ENCODE peak calls at places on chromosomes 12 and 14, in nine cellular contexts. One of them, this sample, is unnamed.

GRCh38 chr12:95760371-95760770 is 30.2 kb downstream of the NTN4 start:
- DNase-seq in PC-9: no peak
- DNase-seq in Karpas-422: no peak
- DNase-seq in PC-3: no peak
- DNase-seq in hepatocyte: no peak
- DNase-seq in SK-N-SH: no peak
- DNase-seq in HCT116: no peak
- DNase-seq in MM.1S: no peak
- DNase-seq in GM23248: no peak
- DNase-seq in this sample: no peak

GRCh38 chr12:90858261-90858660 is 96.7 kb downstream of the CCER1 start:
- DNase-seq in MM.1S: no peak
- DNase-seq in hepatocyte: peak; percentile 56
- DNase-seq in SK-N-SH: no peak
- DNase-seq in GM23248: no peak
- DNase-seq in PC-3: peak; percentile 32
- DNase-seq in HCT116: no peak
- DNase-seq in PC-9: no peak
- DNase-seq in Karpas-422: no peak
- DNase-seq in this sample: no peak

GRCh38 chr12:81078469-81079196 is 754 bp downstream of the ACSS3 start:
- DNase-seq in Karpas-422: no peak
- DNase-seq in hepatocyte: peak; percentile 54
- DNase-seq in GM23248: peak; percentile 71
- DNase-seq in PC-3: no peak
- DNase-seq in SK-N-SH: no peak
- DNase-seq in MM.1S: no peak
- DNase-seq in PC-9: no peak
- DNase-seq in HCT116: no peak
- DNase-seq in this sample: no peak

GRCh38 chr12:14873440-14874185 is 12.0 kb downstream of the MGP start:
- DNase-seq in SK-N-SH: no peak
- DNase-seq in MM.1S: peak; percentile 27
- DNase-seq in Karpas-422: peak; percentile 66
- DNase-seq in PC-9: no peak
- DNase-seq in PC-3: no peak
- DNase-seq in GM23248: no peak
- DNase-seq in hepatocyte: no peak
- DNase-seq in HCT116: no peak
- DNase-seq in this sample: no peak

GRCh38 chr14:101066826-101067508 is 163.4 kb upstream of the RTL1 start:
- DNase-seq in SK-N-SH: no peak
- DNase-seq in Karpas-422: no peak
- DNase-seq in PC-9: no peak
- DNase-seq in PC-3: no peak
- DNase-seq in HCT116: no peak
- DNase-seq in hepatocyte: no peak
- DNase-seq in MM.1S: no peak
- DNase-seq in GM23248: no peak
- DNase-seq in this sample: no peak

GRCh38 chr12:52969828-52970569 is 21.1 kb downstream of the KRT18 start:
- DNase-seq in PC-9: peak; percentile 98
- DNase-seq in SK-N-SH: no peak
- DNase-seq in Karpas-422: no peak
- DNase-seq in hepatocyte: peak; percentile 59
- DNase-seq in PC-3: peak; percentile 32
- DNase-seq in MM.1S: no peak
- DNase-seq in HCT116: no peak
- DNase-seq in GM23248: no peak
- DNase-seq in this sample: no peak

GRCh38 chr14:86865934-86866333 is 1127.0 kb downstream of the GALC start:
- DNase-seq in PC-9: no peak
- DNase-seq in hepatocyte: no peak
- DNase-seq in GM23248: no peak
- DNase-seq in Karpas-422: no peak
- DNase-seq in PC-3: no peak
- DNase-seq in SK-N-SH: no peak
- DNase-seq in HCT116: no peak
- DNase-seq in MM.1S: no peak
- DNase-seq in this sample: peak; percentile 13

GRCh38 chr14:51622376-51622775 is 29.3 kb upstream of the FRMD6 start:
- DNase-seq in MM.1S: no peak
- DNase-seq in HCT116: no peak
- DNase-seq in GM23248: no peak
- DNase-seq in PC-9: no peak
- DNase-seq in Karpas-422: no peak
- DNase-seq in hepatocyte: no peak
- DNase-seq in PC-3: no peak
- DNase-seq in SK-N-SH: no peak
- DNase-seq in this sample: no peak

GRCh38 chr14:88029500-88029899 is 24.6 kb downstream of the GPR65 start:
- DNase-seq in Karpas-422: no peak
- DNase-seq in HCT116: no peak
- DNase-seq in hepatocyte: no peak
- DNase-seq in PC-3: peak; percentile 59
- DNase-seq in MM.1S: no peak
- DNase-seq in PC-9: no peak
- DNase-seq in SK-N-SH: no peak
- DNase-seq in GM23248: no peak
- DNase-seq in this sample: no peak

GRCh38 chr12:9319842-9320173 is 111.6 kb upstream of the PZP start:
- DNase-seq in PC-3: no peak
- DNase-seq in Karpas-422: no peak
- DNase-seq in SK-N-SH: no peak
- DNase-seq in MM.1S: no peak
- DNase-seq in PC-9: peak; percentile 52
- DNase-seq in GM23248: no peak
- DNase-seq in hepatocyte: no peak
- DNase-seq in HCT116: no peak
- DNase-seq in this sample: no peak

GRCh38 chr14:102408729-102409128 is 46.0 kb downstream of the TECPR2 start:
- DNase-seq in HCT116: no peak
- DNase-seq in PC-9: no peak
- DNase-seq in SK-N-SH: no peak
- DNase-seq in Karpas-422: no peak
- DNase-seq in GM23248: no peak
- DNase-seq in hepatocyte: no peak
- DNase-seq in PC-3: peak; percentile 6
- DNase-seq in MM.1S: no peak
- DNase-seq in this sample: no peak

GRCh38 chr12:94663702-94664101 is 13.3 kb upstream of the TMCC3 start:
- DNase-seq in hepatocyte: no peak
- DNase-seq in GM23248: no peak
- DNase-seq in SK-N-SH: no peak
- DNase-seq in HCT116: no peak
- DNase-seq in MM.1S: no peak
- DNase-seq in Karpas-422: no peak
- DNase-seq in PC-3: no peak
- DNase-seq in PC-9: no peak
- DNase-seq in this sample: no peak

GRCh38 chr12:94663077-94663476 is 12.7 kb upstream of the TMCC3 start:
- DNase-seq in hepatocyte: no peak
- DNase-seq in HCT116: no peak
- DNase-seq in PC-9: no peak
- DNase-seq in SK-N-SH: no peak
- DNase-seq in MM.1S: no peak
- DNase-seq in Karpas-422: no peak
- DNase-seq in PC-3: no peak
- DNase-seq in GM23248: no peak
- DNase-seq in this sample: no peak

GRCh38 chr12:94659531-94659930 is 9.2 kb upstream of the TMCC3 start:
- DNase-seq in GM23248: no peak
- DNase-seq in PC-9: no peak
- DNase-seq in HCT116: no peak
- DNase-seq in SK-N-SH: no peak
- DNase-seq in Karpas-422: no peak
- DNase-seq in MM.1S: no peak
- DNase-seq in PC-3: no peak
- DNase-seq in hepatocyte: no peak
- DNase-seq in this sample: no peak

GRCh38 chr12:94656556-94656955 is 6.2 kb upstream of the TMCC3 start:
- DNase-seq in Karpas-422: no peak
- DNase-seq in SK-N-SH: no peak
- DNase-seq in MM.1S: no peak
- DNase-seq in HCT116: no peak
- DNase-seq in PC-3: no peak
- DNase-seq in PC-9: no peak
- DNase-seq in hepatocyte: no peak
- DNase-seq in GM23248: no peak
- DNase-seq in this sample: no peak

DNA sequence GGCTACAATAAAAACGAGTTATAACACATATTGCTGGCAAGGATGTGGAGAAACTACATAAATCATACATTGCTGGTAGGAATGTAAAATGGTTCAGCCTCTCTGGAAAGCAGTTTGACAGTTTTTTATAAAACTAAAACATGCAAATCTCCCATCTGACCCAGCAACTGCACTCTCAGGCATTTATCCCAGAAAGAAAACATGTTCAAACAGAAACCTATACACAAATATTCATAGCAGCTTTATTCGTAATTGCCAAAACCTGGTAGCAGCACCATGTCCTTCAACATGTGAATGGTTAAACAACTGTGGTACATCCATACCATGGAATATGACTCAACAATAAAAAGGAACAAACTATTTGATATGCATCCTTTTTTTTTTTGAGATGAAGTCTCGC is 10.1 kb upstream of the TMCC3 start:
- DNase-seq in HCT116: no peak
- DNase-seq in GM23248: no peak
- DNase-seq in hepatocyte: no peak
- DNase-seq in PC-3: no peak
- DNase-seq in PC-9: no peak
- DNase-seq in Karpas-422: no peak
- DNase-seq in MM.1S: no peak
- DNase-seq in SK-N-SH: no peak
- DNase-seq in this sample: no peak
- H3K27me3 ChIP-seq in HCT116: no peaks in the 10 kb centered on the region
- H3K27me3 ChIP-seq in GM23248: peaks cover 24% of the 10 kb centered on the region
- H3K27me3 ChIP-seq in hepatocyte: no peaks in the 10 kb centered on the region
- H3K27me3 ChIP-seq in PC-3: no peaks in the 10 kb centered on the region
- H3K27me3 ChIP-seq in PC-9: no peaks in the 10 kb centered on the region
- H3K27me3 ChIP-seq in Karpas-422: no peaks in the 10 kb centered on the region
- H3K27me3 ChIP-seq in MM.1S: no peaks in the 10 kb centered on the region
- H3K27me3 ChIP-seq in SK-N-SH: no peaks in the 10 kb centered on the region
- H3K27me3 ChIP-seq in this sample: no peaks in the 10 kb centered on the region

GRCh38 chr14:45038865-45039264 is 45.1 kb upstream of the PRPF39 start:
- DNase-seq in HCT116: no peak
- DNase-seq in GM23248: no peak
- DNase-seq in SK-N-SH: no peak
- DNase-seq in hepatocyte: no peak
- DNase-seq in PC-9: no peak
- DNase-seq in Karpas-422: no peak
- DNase-seq in MM.1S: no peak
- DNase-seq in PC-3: no peak
- DNase-seq in this sample: peak; percentile 27

GRCh38 chr14:45038256-45038655 is 45.7 kb upstream of the PRPF39 start:
- DNase-seq in HCT116: no peak
- DNase-seq in SK-N-SH: no peak
- DNase-seq in PC-3: no peak
- DNase-seq in MM.1S: no peak
- DNase-seq in PC-9: no peak
- DNase-seq in GM23248: no peak
- DNase-seq in Karpas-422: no peak
- DNase-seq in hepatocyte: no peak
- DNase-seq in this sample: no peak

GRCh38 chr14:45039390-45039789 is 44.5 kb upstream of the PRPF39 start:
- DNase-seq in PC-3: no peak
- DNase-seq in HCT116: no peak
- DNase-seq in PC-9: no peak
- DNase-seq in Karpas-422: no peak
- DNase-seq in SK-N-SH: no peak
- DNase-seq in hepatocyte: no peak
- DNase-seq in GM23248: no peak
- DNase-seq in MM.1S: no peak
- DNase-seq in this sample: no peak

GRCh38 chr14:45034730-45035129 is 49.2 kb upstream of the PRPF39 start:
- DNase-seq in SK-N-SH: no peak
- DNase-seq in PC-9: no peak
- DNase-seq in GM23248: no peak
- DNase-seq in MM.1S: no peak
- DNase-seq in hepatocyte: no peak
- DNase-seq in HCT116: no peak
- DNase-seq in Karpas-422: no peak
- DNase-seq in PC-3: no peak
- DNase-seq in this sample: no peak
- H3K9me2 ChIP-seq in SK-N-SH: no peaks in the 10 kb centered on the region
- H3K9me2 ChIP-seq in PC-9: no peaks in the 10 kb centered on the region
- H3K9me2 ChIP-seq in GM23248: no peaks in the 10 kb centered on the region
- H3K9me2 ChIP-seq in MM.1S: no peaks in the 10 kb centered on the region
- H3K9me2 ChIP-seq in hepatocyte: no peaks in the 10 kb centered on the region
- H3K9me2 ChIP-seq in HCT116: no peaks in the 10 kb centered on the region
- H3K9me2 ChIP-seq in Karpas-422: no peaks in the 10 kb centered on the region
- H3K9me2 ChIP-seq in PC-3: no peaks in the 10 kb centered on the region
- H3K9me2 ChIP-seq in this sample: no peaks in the 10 kb centered on the region

GRCh38 chr12:51904951-51905471 is 2.3 kb upstream of the ACVRL1 start:
- DNase-seq in PC-9: no peak
- DNase-seq in HCT116: no peak
- DNase-seq in SK-N-SH: peak; percentile 41
- DNase-seq in hepatocyte: no peak
- DNase-seq in Karpas-422: no peak
- DNase-seq in GM23248: peak; percentile 91
- DNase-seq in MM.1S: no peak
- DNase-seq in PC-3: no peak
- DNase-seq in this sample: no peak

GRCh38 chr12:51907083-51907863 is at the start of gene ACVRL1:
- DNase-seq in Karpas-422: no peak
- DNase-seq in SK-N-SH: no peak
- DNase-seq in hepatocyte: no peak
- DNase-seq in PC-9: no peak
- DNase-seq in PC-3: no peak
- DNase-seq in GM23248: peak; percentile 51
- DNase-seq in MM.1S: no peak
- DNase-seq in HCT116: no peak
- DNase-seq in this sample: peak; percentile 44

GRCh38 chr12:51905507-51906438 is 1.5 kb upstream of the ACVRL1 start:
- DNase-seq in hepatocyte: peak; percentile 45
- DNase-seq in Karpas-422: no peak
- DNase-seq in PC-9: no peak
- DNase-seq in MM.1S: no peak
- DNase-seq in GM23248: peak; percentile 91
- DNase-seq in SK-N-SH: peak; percentile 61
- DNase-seq in HCT116: no peak
- DNase-seq in PC-3: no peak
- DNase-seq in this sample: no peak

GRCh38 chr12:51907864-51908425 is 641 bp downstream of the ACVRL1 start:
- DNase-seq in PC-9: no peak
- DNase-seq in hepatocyte: no peak
- DNase-seq in Karpas-422: no peak
- DNase-seq in GM23248: no peak
- DNase-seq in MM.1S: no peak
- DNase-seq in PC-3: no peak
- DNase-seq in HCT116: no peak
- DNase-seq in SK-N-SH: no peak
- DNase-seq in this sample: no peak

GRCh38 chr12:51906452-51907082 is 737 bp upstream of the ACVRL1 start:
- DNase-seq in SK-N-SH: peak; percentile 47
- DNase-seq in MM.1S: no peak
- DNase-seq in GM23248: no peak
- DNase-seq in HCT116: no peak
- DNase-seq in Karpas-422: no peak
- DNase-seq in PC-9: no peak
- DNase-seq in hepatocyte: no peak
- DNase-seq in PC-3: no peak
- DNase-seq in this sample: peak; percentile 43
- H3K27me3 ChIP-seq in SK-N-SH: no peaks in the 10 kb centered on the region
- H3K27me3 ChIP-seq in MM.1S: peaks cover 14% of the 10 kb centered on the region
- H3K27me3 ChIP-seq in GM23248: no peaks in the 10 kb centered on the region
- H3K27me3 ChIP-seq in HCT116: no peaks in the 10 kb centered on the region
- H3K27me3 ChIP-seq in Karpas-422: no peaks in the 10 kb centered on the region
- H3K27me3 ChIP-seq in PC-9: peaks cover 76% of the 10 kb centered on the region
- H3K27me3 ChIP-seq in hepatocyte: no peaks in the 10 kb centered on the region
- H3K27me3 ChIP-seq in PC-3: no peaks in the 10 kb centered on the region
- H3K27me3 ChIP-seq in this sample: peaks cover 65% of the 10 kb centered on the region

GRCh38 chr14:66972469-66972868 is 216.8 kb upstream of the GARIN2 start:
- DNase-seq in Karpas-422: no peak
- DNase-seq in MM.1S: no peak
- DNase-seq in GM23248: no peak
- DNase-seq in PC-3: no peak
- DNase-seq in PC-9: no peak
- DNase-seq in SK-N-SH: no peak
- DNase-seq in hepatocyte: no peak
- DNase-seq in HCT116: no peak
- DNase-seq in this sample: no peak
- H3K9me2 ChIP-seq in Karpas-422: no peaks in the 10 kb centered on the region
- H3K9me2 ChIP-seq in MM.1S: no peaks in the 10 kb centered on the region
- H3K9me2 ChIP-seq in GM23248: no peaks in the 10 kb centered on the region
- H3K9me2 ChIP-seq in PC-3: no peaks in the 10 kb centered on the region
- H3K9me2 ChIP-seq in PC-9: no peaks in the 10 kb centered on the region
- H3K9me2 ChIP-seq in SK-N-SH: no peaks in the 10 kb centered on the region
- H3K9me2 ChIP-seq in hepatocyte: no peaks in the 10 kb centered on the region
- H3K9me2 ChIP-seq in HCT116: no peaks in the 10 kb centered on the region
- H3K9me2 ChIP-seq in this sample: no peaks in the 10 kb centered on the region